ENCODE peak calls at places on chromosomes 3 and 15, in five cellular contexts. Q is psoas muscle, N is astrocyte of the spinal cord, L is neural progenitor cell, P is ascending aorta. Z is an unnamed sample.
A peak's percentile ranks its signal among the peaks of the same experiment; 100 is the strongest.

GRCh38 chr15:52566889-52567288 is 1.9 kb downstream of the ARPP19 start:
- DNase-seq in Q (no peak), N (no peak), L (no peak), P (no peak), Z (no peak)

GRCh38 chr3:47716656-47717055 is 65.0 kb downstream of the SMARCC1 start:
- DNase-seq in Q (no peak), N (no peak), L (no peak), P (no peak), Z (peak; percentile 2)

GRCh38 chr3:54989023-54989380 is 61.1 kb upstream of the LRTM1 start:
- DNase-seq in Q (no peak), N (no peak), L (no peak), P (no peak), Z (no peak)

GRCh38 chr15:33988384-33988783 is 20.1 kb downstream of the CHRM5 start:
- DNase-seq in Q (no peak), N (no peak), L (no peak), P (no peak), Z (no peak)

GRCh38 chr3:140007946-140008692 is 73.1 kb downstream of the CLSTN2 start:
- DNase-seq in Q (no peak), N (no peak), L (no peak), P (no peak), Z (no peak)

GRCh38 chr3:97992547-97993173 is 20.4 kb upstream of the RIOX2 start:
- DNase-seq in Q (no peak), N (no peak), L (no peak), P (no peak), Z (no peak)

GRCh38 chr3:194931366-194931765 is 245.7 kb downstream of the FAM43A start:
- DNase-seq in Q (no peak), N (no peak), L (no peak), P (no peak), Z (peak; percentile 26)

GRCh38 chr3:119973276-119973675 is 121.0 kb downstream of the GSK3B start:
- DNase-seq in Q (no peak), N (no peak), L (no peak), P (no peak), Z (no peak)

GRCh38 chr3:136802481-136802996 is 16.4 kb upstream of the SLC35G2 start:
- DNase-seq in Q (no peak), N (peak; percentile 42), L (no peak), P (peak; percentile 74), Z (peak; percentile 19)

GRCh38 chr3:194082596-194083220 is 53.2 kb upstream of the HES1 start:
- DNase-seq in Q (peak; percentile 78), N (no peak), L (no peak), P (no peak), Z (no peak)

GRCh38 chr3:183269345-183269744 is 16.3 kb downstream of the B3GNT5 start:
- DNase-seq in Q (no peak), N (no peak), L (no peak), P (no peak), Z (no peak)

GRCh38 chr15:67227431-67227830 is 27.0 kb downstream of the AAGAB start:
- DNase-seq in Q (no peak), N (no peak), L (no peak), P (no peak), Z (no peak)

GRCh38 chr15:96542130-96542770 is 211.8 kb downstream of the NR2F2 start:
- DNase-seq in Q (no peak), N (no peak), L (no peak), P (no peak), Z (no peak)

GRCh38 chr15:77853008-77853328 is 220.3 kb upstream of the LINGO1 start:
- DNase-seq in Q (no peak), N (no peak), L (no peak), P (no peak), Z (no peak)

GRCh38 chr3:101902041-101902440 is 52.7 kb downstream of the NFKBIZ start:
- DNase-seq in Q (no peak), N (peak; percentile 93), L (no peak), P (no peak), Z (peak; percentile 86)

GRCh38 chr15:29668120-29668602 is 154.1 kb downstream of the TJP1 start:
- DNase-seq in Q (no peak), N (peak; percentile 86), L (peak; percentile 91), P (peak; percentile 73), Z (peak; percentile 85)

GRCh38 chr3:120077726-120078125 is 16.5 kb downstream of the GSK3B start:
- DNase-seq in Q (no peak), N (no peak), L (no peak), P (no peak), Z (no peak)

GRCh38 chr15:90449206-90449735 is 61.2 kb downstream of the IQGAP1 start:
- DNase-seq in Q (no peak), N (peak; percentile 52), L (no peak), P (no peak), Z (no peak)

GRCh38 chr3:30448946-30449686 is 157.3 kb upstream of the TGFBR2 start:
- DNase-seq in Q (no peak), N (no peak), L (no peak), P (no peak), Z (no peak)

GRCh38 chr3:168218600-168218999 is 122.9 kb upstream of the GOLIM4 start:
- DNase-seq in Q (no peak), N (no peak), L (no peak), P (no peak), Z (no peak)
- TF ChIP-seq CTCF in Q (no peak), N (no peak), L (no peak), P (no peak), Z (no peak)

GRCh38 chr3:185560676-185561075 is 8.3 kb upstream of the LIPH start:
- DNase-seq in Q (no peak), N (no peak), L (no peak), P (no peak), Z (no peak)
- H3K4me3 ChIP-seq in Q (no peak overlapping the region), N (no peak overlapping the region), L (no peak overlapping the region), P (no peak overlapping the region), Z (no peak overlapping the region)

DNA sequence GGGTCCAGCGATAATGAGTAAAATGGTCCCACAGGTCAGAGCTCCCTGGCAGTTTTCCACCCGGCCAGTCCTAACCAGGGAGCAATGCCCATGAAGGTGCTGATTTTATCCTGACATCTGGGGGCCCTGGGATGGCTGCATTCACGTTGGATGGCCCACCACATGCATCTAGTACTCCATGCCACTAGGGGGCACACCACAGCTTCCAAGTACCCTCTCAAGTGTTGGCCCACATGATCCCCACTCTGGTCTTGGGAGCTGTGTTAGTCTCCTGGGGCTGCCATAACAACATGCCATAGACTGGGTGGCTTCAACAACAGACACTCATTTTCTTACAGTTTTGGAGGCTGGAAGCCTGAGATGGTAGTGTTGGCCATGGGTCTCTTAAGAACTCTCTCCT is 225.5 kb downstream of the SLCO3A1 start:
- DNase-seq in Q (no peak), N (no peak), L (peak; percentile 34), P (no peak), Z (no peak)
- TF ChIP-seq CTCF in Q (no peak), N (peak; percentile 43), L (peak; percentile 42), P (peak; percentile 16), Z (peak; percentile 34)

DNA sequence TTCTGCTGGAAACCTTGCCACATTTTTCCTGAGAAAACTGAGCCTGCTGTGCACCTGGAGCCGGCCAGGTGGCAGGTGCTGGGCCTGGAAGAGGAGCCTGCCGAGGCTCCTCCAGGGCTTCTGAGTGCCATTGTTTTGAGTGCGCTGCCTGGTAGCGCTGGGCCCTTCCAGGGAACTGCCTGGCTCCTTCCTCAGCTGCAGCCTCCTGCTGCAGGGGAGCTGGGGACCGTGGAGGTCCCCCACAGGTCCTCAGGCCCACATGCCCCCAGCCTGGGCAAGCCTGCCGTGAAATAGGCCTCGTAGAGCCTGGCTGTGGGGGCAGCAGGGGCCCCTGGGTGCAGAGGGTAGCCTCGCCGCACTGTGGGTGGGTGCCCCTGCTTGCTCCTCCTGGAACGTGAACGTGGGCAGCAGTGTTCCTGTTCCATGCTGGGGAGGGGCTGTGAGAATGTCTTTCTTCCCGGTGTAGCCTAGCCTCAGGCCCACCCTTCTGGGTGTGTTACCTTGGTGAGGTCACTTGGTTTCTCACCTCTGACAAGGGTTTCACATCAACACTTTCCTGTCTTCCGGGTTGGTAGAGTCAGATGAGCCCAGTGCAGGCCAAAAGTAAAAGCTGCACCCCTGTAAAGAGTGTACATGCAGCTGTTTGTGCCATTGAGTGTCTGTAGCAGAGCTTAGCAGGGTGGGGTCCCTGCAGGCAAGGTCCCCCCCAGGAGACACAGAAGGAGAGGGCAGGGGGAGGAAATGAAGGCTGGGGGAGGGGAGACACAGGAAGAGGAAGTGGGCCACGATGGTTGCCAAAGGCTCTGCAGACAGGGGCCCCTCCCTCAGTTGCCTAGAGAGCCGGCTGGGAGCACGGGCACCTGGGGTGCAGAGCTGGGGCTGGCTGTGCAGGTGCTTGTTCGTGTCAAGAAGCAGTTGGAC is 34.5 kb downstream of the KLF13 start:
- DNase-seq in Q (peak; percentile 67), N (no peak), L (peak; percentile 51), P (no peak), Z (no peak)
- H3K4me3 ChIP-seq in Q (no peak overlapping the region), N (no peak overlapping the region), L (no peak overlapping the region), P (no peak overlapping the region), Z (no peak overlapping the region)

GRCh38 chr3:43699864-43700263 is 9.1 kb downstream of the ABHD5 start:
- DNase-seq in Q (no peak), N (peak; percentile 23), L (peak; percentile 10), P (no peak), Z (no peak)
- TF ChIP-seq CTCF in Q (no peak), N (peak; percentile 39), L (peak; percentile 30), P (no peak), Z (peak; percentile 37)

GRCh38 chr3:180340395-180340794 is 261.6 kb upstream of the TTC14 start:
- DNase-seq in Q (no peak), N (no peak), L (no peak), P (no peak), Z (no peak)

DNA sequence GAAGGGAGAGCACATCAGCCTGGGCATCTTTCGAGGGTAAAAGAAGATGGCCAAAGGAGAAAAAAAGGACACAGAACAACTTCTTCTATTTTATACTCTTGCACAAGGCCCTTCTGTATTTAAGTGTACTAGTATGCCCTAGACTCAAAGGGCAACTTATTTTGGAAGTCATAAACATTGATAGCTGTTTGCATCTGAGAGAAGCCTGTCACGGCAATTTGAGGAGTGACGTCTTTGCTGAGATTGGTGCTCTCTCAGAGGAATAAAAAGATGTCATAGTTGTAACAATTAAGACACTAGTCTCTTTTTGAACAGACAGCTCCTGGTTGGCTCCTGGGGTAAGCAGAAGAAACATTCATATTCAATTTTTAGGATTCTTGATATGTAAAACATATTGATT is 260.4 kb upstream of the TTC14 start:
- DNase-seq in Q (no peak), N (no peak), L (no peak), P (no peak), Z (no peak)
- H3K4me3 ChIP-seq in Q (no peak overlapping the region), N (no peak overlapping the region), L (no peak overlapping the region), P (no peak overlapping the region), Z (no peak overlapping the region)